ENCODE peak calls at places on chromosomes 2 and 18, in six cellular contexts. One of them, this sample, is unnamed.

GRCh38 chr2:101655941-101656422 is 41.5 kb upstream of the MAP4K4 start:
- DNase-seq in HCT116: no peak
- DNase-seq in HepG2: peak; percentile 75
- DNase-seq in K562: no peak
- DNase-seq in GM12878: no peak
- DNase-seq in H1: no peak
- DNase-seq in this sample: no peak

GRCh38 chr2:222708274-222708710 is 36.8 kb downstream of the MOGAT1 start:
- DNase-seq in HCT116: peak; percentile 64
- DNase-seq in HepG2: peak; percentile 76
- DNase-seq in K562: peak; percentile 38
- DNase-seq in GM12878: no peak
- DNase-seq in H1: no peak
- DNase-seq in this sample: no peak

GRCh38 chr18:79952996-79953559 is 1.6 kb upstream of the SLC66A2 start:
- DNase-seq in HCT116: no peak
- DNase-seq in HepG2: no peak
- DNase-seq in K562: no peak
- DNase-seq in GM12878: no peak
- DNase-seq in H1: no peak
- DNase-seq in this sample: no peak

GRCh38 chr2:133641497-133641896 is 73.2 kb upstream of the NCKAP5 start:
- DNase-seq in HCT116: peak; percentile 55
- DNase-seq in HepG2: no peak
- DNase-seq in K562: no peak
- DNase-seq in GM12878: no peak
- DNase-seq in H1: no peak
- DNase-seq in this sample: peak; percentile 29

GRCh38 chr2:95728878-95729511 is 137.2 kb downstream of the TRIM43 start:
- DNase-seq in HCT116: peak; percentile 86
- DNase-seq in HepG2: peak; percentile 76
- DNase-seq in K562: peak; percentile 22
- DNase-seq in GM12878: peak; percentile 17
- DNase-seq in H1: no peak
- DNase-seq in this sample: peak; percentile 23

GRCh38 chr2:33278245-33278943 is 198.1 kb upstream of the RASGRP3 start:
- DNase-seq in HCT116: no peak
- DNase-seq in HepG2: no peak
- DNase-seq in K562: no peak
- DNase-seq in GM12878: no peak
- DNase-seq in H1: no peak
- DNase-seq in this sample: no peak

GRCh38 chr2:120934221-120934639 is 198.6 kb downstream of the GLI2 start:
- DNase-seq in HCT116: no peak
- DNase-seq in HepG2: peak; percentile 51
- DNase-seq in K562: no peak
- DNase-seq in GM12878: no peak
- DNase-seq in H1: no peak
- DNase-seq in this sample: no peak

GRCh38 chr2:56478027-56478426 is 294.2 kb downstream of the CCDC85A start:
- DNase-seq in HCT116: no peak
- DNase-seq in HepG2: no peak
- DNase-seq in K562: no peak
- DNase-seq in GM12878: no peak
- DNase-seq in H1: no peak
- DNase-seq in this sample: no peak

GRCh38 chr2:47784349-47784851 is 1.5 kb downstream of the MSH6 start:
- DNase-seq in HCT116: no peak
- DNase-seq in HepG2: no peak
- DNase-seq in K562: no peak
- DNase-seq in GM12878: no peak
- DNase-seq in H1: no peak
- DNase-seq in this sample: no peak

GRCh38 chr2:13193900-13194299 is 477.2 kb downstream of the TRIB2 start:
- DNase-seq in HCT116: no peak
- DNase-seq in HepG2: peak; percentile 14
- DNase-seq in K562: no peak
- DNase-seq in GM12878: peak; percentile 31
- DNase-seq in H1: no peak
- DNase-seq in this sample: no peak

GRCh38 chr18:75116809-75117208 is 92.1 kb downstream of the PTGR3 start:
- DNase-seq in HCT116: no peak
- DNase-seq in HepG2: no peak
- DNase-seq in K562: no peak
- DNase-seq in GM12878: no peak
- DNase-seq in H1: no peak
- DNase-seq in this sample: no peak

GRCh38 chr2:109721117-109721504 is 73.0 kb upstream of the RGPD5 start:
- DNase-seq in HCT116: no peak
- DNase-seq in HepG2: no peak
- DNase-seq in K562: no peak
- DNase-seq in GM12878: no peak
- DNase-seq in H1: no peak
- DNase-seq in this sample: peak; percentile 44

GRCh38 chr2:174332607-174333001 is 2.1 kb upstream of the SP9 start:
- DNase-seq in HCT116: no peak
- DNase-seq in HepG2: no peak
- DNase-seq in K562: peak; percentile 39
- DNase-seq in GM12878: no peak
- DNase-seq in H1: no peak
- DNase-seq in this sample: no peak

GRCh38 chr18:26405190-26405781 is 143.1 kb downstream of the KCTD1 start:
- DNase-seq in HCT116: peak; percentile 36
- DNase-seq in HepG2: peak; percentile 30
- DNase-seq in K562: no peak
- DNase-seq in GM12878: no peak
- DNase-seq in H1: no peak
- DNase-seq in this sample: peak; percentile 66

GRCh38 chr2:145597809-145598208 is 1077.9 kb upstream of the ZEB2 start:
- DNase-seq in HCT116: no peak
- DNase-seq in HepG2: no peak
- DNase-seq in K562: no peak
- DNase-seq in GM12878: no peak
- DNase-seq in H1: no peak
- DNase-seq in this sample: no peak

GRCh38 chr2:140905078-140905781 is 1225.6 kb downstream of the LRP1B start:
- DNase-seq in HCT116: no peak
- DNase-seq in HepG2: no peak
- DNase-seq in K562: no peak
- DNase-seq in GM12878: no peak
- DNase-seq in H1: peak; percentile 56
- DNase-seq in this sample: no peak

GRCh38 chr18:79572093-79572780 is 107.4 kb upstream of the CTDP1 start:
- DNase-seq in HCT116: no peak
- DNase-seq in HepG2: no peak
- DNase-seq in K562: no peak
- DNase-seq in GM12878: no peak
- DNase-seq in H1: no peak
- DNase-seq in this sample: no peak

GRCh38 chr2:72961853-72962468 is 44.6 kb downstream of the EMX1 start:
- DNase-seq in HCT116: no peak
- DNase-seq in HepG2: no peak
- DNase-seq in K562: no peak
- DNase-seq in GM12878: no peak
- DNase-seq in H1: no peak
- DNase-seq in this sample: no peak

GRCh38 chr2:204475403-204475802 is 69.9 kb upstream of the PARD3B start:
- DNase-seq in HCT116: no peak
- DNase-seq in HepG2: no peak
- DNase-seq in K562: no peak
- DNase-seq in GM12878: no peak
- DNase-seq in H1: no peak
- DNase-seq in this sample: no peak

GRCh38 chr18:46609048-46609447 is 48.0 kb downstream of the LOXHD1 start:
- DNase-seq in HCT116: no peak
- DNase-seq in HepG2: no peak
- DNase-seq in K562: no peak
- DNase-seq in GM12878: no peak
- DNase-seq in H1: no peak
- DNase-seq in this sample: no peak

GRCh38 chr2:238908960-238909951 is 61.4 kb downstream of the TWIST2 start:
- DNase-seq in HCT116: no peak
- DNase-seq in HepG2: no peak
- DNase-seq in K562: no peak
- DNase-seq in GM12878: no peak
- DNase-seq in H1: no peak
- DNase-seq in this sample: no peak

GRCh38 chr2:18432999-18433398 is 127.5 kb downstream of the RDH14 start:
- DNase-seq in HCT116: no peak
- DNase-seq in HepG2: no peak
- DNase-seq in K562: no peak
- DNase-seq in GM12878: no peak
- DNase-seq in H1: no peak
- DNase-seq in this sample: no peak

DNA sequence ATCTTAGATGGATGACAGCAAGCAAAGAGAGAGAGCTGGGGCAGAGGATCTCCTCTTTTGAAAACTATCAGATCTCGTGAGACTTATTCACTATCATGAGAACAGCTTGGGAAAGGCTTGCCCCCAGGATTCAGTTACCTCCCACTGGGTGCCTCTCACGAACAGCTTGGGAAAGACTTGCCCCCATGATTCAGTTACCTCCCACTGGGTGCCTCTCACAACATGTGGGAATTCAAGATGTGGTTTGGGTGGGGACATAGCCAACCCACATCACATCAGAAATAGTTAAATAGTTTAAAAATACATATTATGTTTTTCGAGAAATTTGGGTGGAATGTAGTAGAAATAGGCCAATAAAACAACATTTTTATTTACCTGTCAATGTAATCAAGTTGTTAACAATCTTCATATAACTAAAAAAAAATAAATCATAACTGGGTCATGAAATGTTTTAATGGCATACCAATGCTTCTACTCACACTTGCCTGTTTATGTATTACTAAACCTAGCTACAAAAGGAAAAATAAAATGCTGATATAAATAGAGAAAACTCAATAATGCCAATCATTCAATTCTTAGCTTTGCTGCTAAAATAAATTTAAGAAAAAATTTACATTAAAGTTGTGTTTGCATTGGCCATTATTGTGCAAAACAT is 608.9 kb downstream of the SUCLG1 start:
- DNase-seq in HCT116: no peak
- DNase-seq in HepG2: no peak
- DNase-seq in K562: no peak
- DNase-seq in GM12878: no peak
- DNase-seq in H1: no peak
- DNase-seq in this sample: no peak
- TF ChIP-seq JUND in HCT116: no peak
- TF ChIP-seq JUND in HepG2: no peak
- TF ChIP-seq JUND in K562: no peak
- TF ChIP-seq JUND in GM12878: no peak
- TF ChIP-seq JUND in H1: no peak
- TF ChIP-seq JUND in this sample: no peak

GRCh38 chr18:57141208-57142129 is 5.4 kb upstream of the BOD1L2 start:
- DNase-seq in HCT116: no peak
- DNase-seq in HepG2: peak; percentile 82
- DNase-seq in K562: no peak
- DNase-seq in GM12878: no peak
- DNase-seq in H1: no peak
- DNase-seq in this sample: no peak
- TF ChIP-seq JUND in HCT116: no peak
- TF ChIP-seq JUND in HepG2: peak; percentile 38
- TF ChIP-seq JUND in K562: peak; percentile 95
- TF ChIP-seq JUND in GM12878: no peak
- TF ChIP-seq JUND in H1: no peak
- TF ChIP-seq JUND in this sample: no peak

GRCh38 chr2:182018218-182018617 is 32.6 kb downstream of the PPP1R1C start:
- DNase-seq in HCT116: no peak
- DNase-seq in HepG2: no peak
- DNase-seq in K562: no peak
- DNase-seq in GM12878: no peak
- DNase-seq in H1: no peak
- DNase-seq in this sample: no peak

GRCh38 chr2:182020319-182021055 is 34.8 kb downstream of the PPP1R1C start:
- DNase-seq in HCT116: no peak
- DNase-seq in HepG2: no peak
- DNase-seq in K562: no peak
- DNase-seq in GM12878: no peak
- DNase-seq in H1: no peak
- DNase-seq in this sample: no peak

GRCh38 chr2:182014284-182014683 is 28.6 kb downstream of the PPP1R1C start:
- DNase-seq in HCT116: no peak
- DNase-seq in HepG2: no peak
- DNase-seq in K562: no peak
- DNase-seq in GM12878: no peak
- DNase-seq in H1: no peak
- DNase-seq in this sample: no peak

DNA sequence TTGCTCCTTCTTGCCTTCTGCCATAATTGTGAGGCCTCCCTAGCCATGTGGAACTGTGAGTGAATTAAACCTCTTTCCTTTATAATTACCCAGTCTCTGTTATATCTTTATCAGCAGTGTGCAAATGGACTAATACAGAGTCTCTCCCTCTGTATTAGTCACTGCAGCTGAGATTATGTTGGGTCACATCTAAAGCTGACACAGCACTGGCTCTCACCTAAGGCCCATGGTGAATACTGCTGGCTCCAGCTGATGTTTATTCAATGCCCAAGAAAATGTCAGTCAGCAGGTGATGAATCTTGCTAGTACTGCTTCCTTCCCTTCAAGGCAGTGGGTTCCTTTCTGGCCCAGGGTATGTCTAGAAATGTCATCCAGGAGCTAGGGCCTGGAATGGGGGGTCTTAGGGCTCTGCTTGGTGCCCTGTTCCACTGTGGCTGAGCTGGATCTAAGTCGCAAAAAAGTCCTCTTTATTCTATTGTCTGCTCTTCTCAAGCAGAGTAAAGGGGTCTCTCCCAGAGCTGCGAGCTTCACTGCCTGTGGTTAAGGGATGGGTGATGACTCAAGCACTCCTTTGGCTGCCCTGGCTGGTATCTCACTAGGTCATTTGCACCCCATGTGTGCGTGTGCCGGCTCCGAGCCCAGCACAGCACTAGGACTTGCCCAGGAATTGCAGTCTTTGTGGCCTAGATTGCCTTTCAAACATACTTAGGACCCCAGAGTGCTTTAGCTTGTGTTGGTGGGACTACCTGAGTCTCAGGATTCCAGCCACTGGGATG is 29.9 kb downstream of the PPP1R1C start:
- DNase-seq in HCT116: no peak
- DNase-seq in HepG2: no peak
- DNase-seq in K562: no peak
- DNase-seq in GM12878: no peak
- DNase-seq in H1: no peak
- DNase-seq in this sample: no peak
- TF ChIP-seq JUND in HCT116: no peak
- TF ChIP-seq JUND in HepG2: no peak
- TF ChIP-seq JUND in K562: no peak
- TF ChIP-seq JUND in GM12878: no peak
- TF ChIP-seq JUND in H1: no peak
- TF ChIP-seq JUND in this sample: no peak

GRCh38 chr2:138452324-138452723 is 49.2 kb upstream of the SPOPL start:
- DNase-seq in HCT116: no peak
- DNase-seq in HepG2: no peak
- DNase-seq in K562: no peak
- DNase-seq in GM12878: no peak
- DNase-seq in H1: no peak
- DNase-seq in this sample: no peak
- TF ChIP-seq JUND in HCT116: no peak
- TF ChIP-seq JUND in HepG2: no peak
- TF ChIP-seq JUND in K562: no peak
- TF ChIP-seq JUND in GM12878: no peak
- TF ChIP-seq JUND in H1: no peak
- TF ChIP-seq JUND in this sample: no peak

GRCh38 chr18:31686572-31686971 is 2.2 kb upstream of the B4GALT6 start:
- DNase-seq in HCT116: no peak
- DNase-seq in HepG2: no peak
- DNase-seq in K562: no peak
- DNase-seq in GM12878: no peak
- DNase-seq in H1: no peak
- DNase-seq in this sample: no peak
- TF ChIP-seq JUND in HCT116: no peak
- TF ChIP-seq JUND in HepG2: no peak
- TF ChIP-seq JUND in K562: no peak
- TF ChIP-seq JUND in GM12878: no peak
- TF ChIP-seq JUND in H1: no peak
- TF ChIP-seq JUND in this sample: no peak

This sample was measured in T47D.